ENCODE peak calls at places on chromosomes 13 and 19, in ten cellular contexts. I, C, K, R, A, V, E, Z, N and H are unnamed samples. For H3K9me3 and H3K4me1, the result is how much of the 10 kb centered on the place peaks cover.

GRCh38 chr13:38606697-38607096 is 80.2 kb upstream of the FREM2 start:
- DNase-seq in I (no peak), C (no peak), K (no peak), R (no peak), A (no peak), V (no peak), E (no peak), Z (no peak), N (no peak), H (no peak)

GRCh38 chr13:114324334-114324733 is 10.0 kb downstream of the CHAMP1 start:
- DNase-seq in I (no peak), C (no peak), K (no peak), R (no peak), A (no peak), V (no peak), E (no peak), Z (no peak), N (no peak), H (no peak)

GRCh38 chr13:36395280-36395679 is 37.0 kb upstream of the CCNA1 start:
- DNase-seq in I (no peak), C (no peak), K (peak), R (no peak), A (no peak), V (no peak), E (no peak), Z (no peak), N (peak), H (peak)

GRCh38 chr19:33290956-33291622 is 11.2 kb downstream of the CEBPA start:
- DNase-seq in I (no peak), C (no peak), K (peak), R (no peak), A (no peak), V (no peak), E (no peak), Z (peak), N (no peak), H (no peak)

GRCh38 chr13:44578064-44578394 is 1.9 kb upstream of the TSC22D1 start:
- DNase-seq in I (no peak), C (no peak), K (no peak), R (no peak), A (no peak), V (no peak), E (no peak), Z (no peak), N (no peak), H (peak)

GRCh38 chr19:46413262-46414031 is at the start of gene CCDC8:
- DNase-seq in I (peak), C (peak), K (peak), R (peak), A (no peak), V (peak), E (peak), Z (peak), N (peak), H (peak)

GRCh38 chr13:109569938-109570711 is 216.3 kb downstream of the IRS2 start:
- DNase-seq in I (no peak), C (no peak), K (no peak), R (no peak), A (no peak), V (no peak), E (no peak), Z (no peak), N (no peak), H (no peak)

GRCh38 chr19:35879770-35880317 is 11.5 kb downstream of the APLP1 start:
- DNase-seq in I (peak), C (peak), K (peak), R (peak), A (peak), V (peak), E (peak), Z (peak), N (peak), H (peak)

GRCh38 chr19:1134431-1134830 is 30.6 kb downstream of the GPX4 start:
- DNase-seq in I (no peak), C (no peak), K (no peak), R (no peak), A (no peak), V (no peak), E (no peak), Z (no peak), N (no peak), H (no peak)

GRCh38 chr13:19072543-19072942 is 109.1 kb downstream of the TUBA3C start:
- DNase-seq in I (no peak), C (no peak), K (no peak), R (no peak), A (no peak), V (no peak), E (no peak), Z (no peak), N (no peak), H (no peak)

GRCh38 chr13:28338202-28338601 is 156.7 kb downstream of the FLT1 start:
- DNase-seq in I (no peak), C (no peak), K (no peak), R (no peak), A (no peak), V (no peak), E (no peak), Z (no peak), N (no peak), H (no peak)

GRCh38 chr13:113472355-113473025 is 18.0 kb downstream of the DCUN1D2 start:
- DNase-seq in I (no peak), C (no peak), K (no peak), R (no peak), A (no peak), V (no peak), E (no peak), Z (no peak), N (no peak), H (no peak)

GRCh38 chr19:7216373-7216902 is 77.8 kb downstream of the INSR start:
- DNase-seq in I (no peak), C (no peak), K (no peak), R (no peak), A (no peak), V (no peak), E (no peak), Z (no peak), N (no peak), H (no peak)

GRCh38 chr13:34361528-34361927 is 543.6 kb downstream of the RFC3 start:
- DNase-seq in I (no peak), C (no peak), K (peak), R (no peak), A (no peak), V (no peak), E (no peak), Z (no peak), N (no peak), H (peak)

GRCh38 chr19:14536926-14537692 is 7.7 kb downstream of the TECR start:
- DNase-seq in I (peak), C (peak), K (peak), R (peak), A (peak), V (peak), E (peak), Z (peak), N (peak), H (peak)

GRCh38 chr13:110291286-110291685 is 15.7 kb downstream of the COL4A1 start:
- DNase-seq in I (no peak), C (no peak), K (no peak), R (no peak), A (no peak), V (no peak), E (no peak), Z (no peak), N (no peak), H (no peak)

GRCh38 chr19:46090444-46090843 is 34.0 kb downstream of the IGFL3 start:
- DNase-seq in I (no peak), C (no peak), K (no peak), R (no peak), A (no peak), V (no peak), E (no peak), Z (no peak), N (no peak), H (no peak)

GRCh38 chr13:46721054-46721453 is 75.9 kb downstream of the ESD start:
- DNase-seq in I (peak), C (no peak), K (peak), R (peak), A (peak), V (peak), E (peak), Z (no peak), N (peak), H (peak)

GRCh38 chr19:43812689-43813088 is 10.4 kb upstream of the LYPD5 start:
- DNase-seq in I (no peak), C (no peak), K (no peak), R (no peak), A (no peak), V (no peak), E (no peak), Z (no peak), N (no peak), H (no peak)

GRCh38 chr13:35994131-35994966 is 136.8 kb downstream of the DCLK1 start:
- DNase-seq in I (peak), C (peak), K (peak), R (peak), A (no peak), V (peak), E (no peak), Z (peak), N (no peak), H (peak)

GRCh38 chr13:48908381-48909087 is 67.2 kb upstream of the FNDC3A start:
- DNase-seq in I (no peak), C (no peak), K (no peak), R (no peak), A (no peak), V (no peak), E (no peak), Z (no peak), N (no peak), H (no peak)

GRCh38 chr13:36919206-36919832 is 719 bp downstream of the SMAD9 start:
- DNase-seq in I (peak), C (peak), K (peak), R (peak), A (no peak), V (peak), E (peak), Z (peak), N (no peak), H (peak)

GRCh38 chr19:5826531-5827341 is 12.8 kb downstream of the FUT6 start:
- DNase-seq in I (peak), C (peak), K (peak), R (peak), A (peak), V (no peak), E (peak), Z (no peak), N (peak), H (peak)

GRCh38 chr13:98466634-98467236 is 110.2 kb downstream of the STK24 start:
- DNase-seq in I (no peak), C (peak), K (no peak), R (no peak), A (no peak), V (no peak), E (peak), Z (no peak), N (peak), H (peak)

DNA sequence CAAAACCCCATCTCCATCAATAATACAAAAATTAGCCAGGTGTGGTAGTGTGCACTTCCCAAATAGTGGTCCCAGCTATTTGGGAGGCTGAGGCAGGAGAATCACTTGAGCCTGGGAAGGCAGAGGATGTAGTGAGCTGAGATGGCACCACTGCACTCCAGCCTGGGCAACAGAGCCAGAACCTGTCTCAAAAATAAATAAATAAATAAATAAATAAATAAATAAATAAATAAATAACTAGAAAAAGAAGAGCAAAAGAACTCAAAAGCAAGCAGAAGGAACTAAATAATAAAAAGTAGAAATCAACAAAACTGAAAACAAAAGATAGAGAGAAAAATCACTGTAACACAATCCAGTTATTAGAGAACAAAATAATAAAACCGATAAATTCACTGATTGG is 12.3 kb downstream of the ZNF585A start:
- DNase-seq in I (no peak), C (no peak), K (no peak), R (no peak), A (no peak), V (no peak), E (no peak), Z (no peak), N (no peak), H (no peak)
- H3K9me3 ChIP-seq in I (half or more), C (under half), K (under half), R (under half), A (under half), V (half or more), E (under half), Z (under half), N (under half), H (under half)

DNA sequence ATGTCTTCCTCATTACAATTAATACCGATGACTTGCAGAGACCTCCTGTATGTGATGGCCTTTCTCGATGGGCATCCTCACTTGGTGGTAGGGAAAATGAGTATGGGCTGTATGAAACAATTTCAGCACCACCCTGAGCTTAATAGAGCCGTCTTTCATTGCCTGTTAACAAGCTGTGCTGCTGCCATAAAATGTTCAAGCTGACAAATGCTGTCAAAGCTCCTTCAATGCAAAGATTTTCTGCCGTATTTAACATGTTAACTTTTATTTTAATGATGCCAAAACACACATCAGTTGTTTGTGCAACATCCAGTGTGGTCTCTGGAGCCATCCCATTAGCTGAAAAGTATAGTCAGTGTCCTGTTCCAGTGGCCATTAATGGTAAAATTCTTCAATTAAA is 110.1 kb downstream of the GPC6 start:
- DNase-seq in I (no peak), C (no peak), K (no peak), R (no peak), A (no peak), V (no peak), E (no peak), Z (no peak), N (no peak), H (no peak)
- H3K27ac ChIP-seq in I (no peak), C (no peak), K (no peak), R (no peak), A (no peak), V (no peak), E (no peak), Z (no peak), N (no peak), H (no peak)

GRCh38 chr13:74025369-74025768 is 108.8 kb downstream of the KLF12 start:
- DNase-seq in I (no peak), C (no peak), K (no peak), R (no peak), A (no peak), V (no peak), E (no peak), Z (no peak), N (no peak), H (no peak)
- H3K4me1 ChIP-seq in I (half or more), C (under half), K (under half), R (under half), A (under half), V (under half), E (under half), Z (under half), N (under half), H (under half)

GRCh38 chr19:54728167-54728566 is 3.9 kb downstream of the KIR3DL3 start:
- DNase-seq in I (no peak), C (no peak), K (no peak), R (no peak), A (no peak), V (no peak), E (no peak), Z (no peak), N (no peak), H (no peak)

GRCh38 chr19:54724644-54725043 is 402 bp downstream of the KIR3DL3 start:
- DNase-seq in I (no peak), C (no peak), K (no peak), R (no peak), A (no peak), V (no peak), E (no peak), Z (no peak), N (no peak), H (no peak)

GRCh38 chr19:54725321-54725720 is 1.1 kb downstream of the KIR3DL3 start:
- DNase-seq in I (no peak), C (no peak), K (no peak), R (no peak), A (no peak), V (no peak), E (no peak), Z (no peak), N (no peak), H (no peak)

GRCh38 chr19:54727562-54727961 is 3.3 kb downstream of the KIR3DL3 start:
- DNase-seq in I (no peak), C (no peak), K (no peak), R (no peak), A (no peak), V (no peak), E (no peak), Z (no peak), N (no peak), H (no peak)

GRCh38 chr19:54729416-54730188 is 5.4 kb downstream of the KIR3DL3 start:
- DNase-seq in I (no peak), C (no peak), K (no peak), R (no peak), A (no peak), V (no peak), E (no peak), Z (no peak), N (no peak), H (no peak)
- H3K9me3 ChIP-seq in I (under half), C (under half), K (under half), R (under half), A (under half), V (under half), E (under half), Z (under half), N (under half), H (under half)

GRCh38 chr13:95707035-95707434 is 30.1 kb downstream of the DNAJC3 start:
- DNase-seq in I (no peak), C (no peak), K (no peak), R (no peak), A (no peak), V (no peak), E (no peak), Z (no peak), N (no peak), H (no peak)
- H3K27ac ChIP-seq in I (no peak), C (no peak), K (no peak), R (no peak), A (no peak), V (no peak), E (no peak), Z (no peak), N (no peak), H (no peak)

DNA sequence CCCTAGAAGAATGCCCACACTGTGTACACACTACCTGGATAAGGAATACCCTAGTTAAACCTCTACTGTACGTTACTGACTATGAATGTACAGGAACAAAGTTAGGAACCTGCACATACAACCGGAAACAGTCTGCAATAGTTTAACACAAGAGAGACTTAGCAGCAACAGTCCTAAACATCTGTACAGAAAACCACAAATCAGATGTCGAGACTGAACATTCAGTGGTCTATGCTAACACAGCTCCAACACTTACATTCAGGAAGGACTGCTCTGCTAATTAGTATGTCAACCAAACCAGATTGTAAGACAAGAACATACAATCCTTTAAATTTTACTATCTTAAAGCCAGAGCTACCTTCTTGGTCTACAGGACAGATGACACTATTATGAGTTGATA is 104.9 kb downstream of the ZNF429 start:
- DNase-seq in I (no peak), C (no peak), K (no peak), R (no peak), A (no peak), V (no peak), E (no peak), Z (no peak), N (no peak), H (no peak)
- H3K4me1 ChIP-seq in I (under half), C (under half), K (under half), R (under half), A (under half), V (under half), E (under half), Z (under half), N (under half), H (under half)